ENCODE peak calls at places on chromosomes 11 and 22, in nine cellular contexts. I, X, Y, V, Q, N, K, R and J are unnamed samples.

GRCh38 chr11:10627816-10628215 is 59.4 kb upstream of the LYVE1 start:
- DNase-seq in I (no peak), K (no peak), X (no peak), Q (no peak), V (no peak), N (no peak), R (no peak), Y (no peak), J (no peak)

GRCh38 chr22:44366372-44367310 is 53.9 kb upstream of the SHISAL1 start:
- DNase-seq in X (no peak), I (no peak), Q (no peak), K (no peak), V (no peak), N (no peak), Y (no peak), R (no peak), J (no peak)

GRCh38 chr11:35390737-35391682 is 28.3 kb downstream of the SLC1A2 start:
- DNase-seq in K (no peak), Y (no peak), I (no peak), N (no peak), Q (peak; percentile 88), V (no peak), R (peak; percentile 39), X (peak; percentile 38), J (peak; percentile 76)

GRCh38 chr11:111427471-111427912 is 48.4 kb upstream of the POU2AF1 start:
- DNase-seq in I (no peak), X (no peak), Y (no peak), K (no peak), R (no peak), N (no peak), V (no peak), Q (no peak), J (no peak)

GRCh38 chr22:41638748-41639147 is 17.7 kb downstream of the XRCC6 start:
- DNase-seq in X (no peak), R (no peak), Y (no peak), V (no peak), N (no peak), Q (no peak), K (no peak), I (no peak), J (no peak)

GRCh38 chr22:27777128-27777527 is 24.4 kb downstream of the MN1 start:
- DNase-seq in I (no peak), X (no peak), Y (no peak), N (no peak), Q (no peak), K (no peak), V (no peak), R (no peak), J (no peak)

GRCh38 chr11:66113132-66113856 is 43.2 kb downstream of the PACS1 start:
- DNase-seq in K (no peak), Y (no peak), N (no peak), Q (peak; percentile 94), V (no peak), R (no peak), I (no peak), X (no peak), J (peak; percentile 84)

GRCh38 chr11:20474951-20475517 is 87.5 kb downstream of the PRMT3 start:
- DNase-seq in K (no peak), X (no peak), Q (no peak), V (no peak), R (no peak), I (no peak), Y (no peak), N (no peak), J (no peak)

GRCh38 chr11:34346551-34346950 is 11.3 kb downstream of the ABTB2 start:
- DNase-seq in V (no peak), R (no peak), Q (peak; percentile 58), X (no peak), K (no peak), I (no peak), Y (no peak), N (no peak), J (peak; percentile 72)

GRCh38 chr22:46377566-46378498 is 42.3 kb downstream of the TRMU start:
- DNase-seq in K (no peak), Y (no peak), V (no peak), N (no peak), Q (peak; percentile 26), I (no peak), X (no peak), R (no peak), J (no peak)

GRCh38 chr11:9017773-9018172 is 14.0 kb upstream of the NRIP3 start:
- DNase-seq in K (no peak), V (no peak), X (no peak), Q (peak; percentile 19), R (no peak), N (no peak), Y (no peak), I (no peak), J (no peak)

GRCh38 chr11:34789196-34789834 is 126.9 kb downstream of the APIP start:
- DNase-seq in R (no peak), V (no peak), K (no peak), Y (no peak), X (no peak), I (no peak), N (no peak), Q (no peak), J (no peak)

GRCh38 chr11:77842451-77843121 is 21.6 kb downstream of the AAMDC start:
- DNase-seq in K (no peak), I (no peak), R (no peak), X (no peak), V (no peak), Q (peak; percentile 61), N (no peak), Y (no peak), J (peak; percentile 26)

GRCh38 chr22:28810839-28811491 is 10.6 kb upstream of the XBP1 start:
- DNase-seq in I (peak; percentile 17), X (no peak), R (peak; percentile 43), V (no peak), Q (no peak), K (peak; percentile 40), N (no peak), Y (no peak), J (no peak)

GRCh38 chr22:48423481-48423901 is 1404.2 kb downstream of the BRD1 start:
- DNase-seq in X (no peak), N (no peak), Y (no peak), K (no peak), I (no peak), R (no peak), V (no peak), Q (no peak), J (peak; percentile 1)

GRCh38 chr11:17550455-17551346 is 3.6 kb downstream of the OTOG start:
- DNase-seq in R (no peak), I (no peak), Q (no peak), Y (no peak), K (no peak), N (no peak), X (no peak), V (no peak), J (no peak)

GRCh38 chr22:38657248-38657909 is 941 bp downstream of the CBY1 start:
- DNase-seq in K (peak; percentile 24), Q (peak; percentile 10), X (peak; percentile 28), V (peak; percentile 20), Y (peak; percentile 16), R (peak; percentile 60), I (peak; percentile 11), N (no peak), J (peak; percentile 14)

GRCh38 chr11:118705111-118705741 is 25.8 kb upstream of the TREH start:
- DNase-seq in N (no peak), K (peak; percentile 31), V (peak; percentile 32), Y (no peak), I (peak; percentile 36), R (peak; percentile 51), X (no peak), Q (no peak), J (no peak)

GRCh38 chr11:58549644-58550043 is 26.0 kb downstream of the LPXN start:
- DNase-seq in V (no peak), N (no peak), Y (no peak), I (no peak), R (no peak), K (no peak), X (no peak), Q (no peak), J (no peak)

GRCh38 chr11:129787518-129787917 is 28.1 kb upstream of the TMEM45B start:
- DNase-seq in R (no peak), V (no peak), I (no peak), Q (peak; percentile 9), Y (no peak), X (no peak), K (no peak), N (no peak), J (no peak)

GRCh38 chr11:84194696-84195095 is 908.5 kb upstream of the CCDC90B start:
- DNase-seq in R (no peak), K (no peak), I (no peak), Q (no peak), V (no peak), X (no peak), Y (no peak), N (no peak), J (no peak)

GRCh38 chr11:1660025-1660867 is 30.7 kb downstream of the KRTAP5-5 start:
- DNase-seq in K (no peak), X (no peak), V (no peak), Y (no peak), R (no peak), I (no peak), Q (no peak), N (no peak), J (no peak)